ENCODE peak calls at places on chromosomes 13 and 19, in five cellular contexts. L is psoas muscle, Z is tibial nerve, W is PC-3, S is AG04450. G is an unnamed sample. For H3K27me3, the result is how much of the 10 kb centered on the place peaks cover.

GRCh38 chr19:907183-907853 is 5.7 kb downstream of the R3HDM4 start:
- DNase-seq in L (peak), Z (no peak), W (no peak), S (no peak), G (no peak)

GRCh38 chr13:111857336-111857735 is 209.6 kb upstream of the SOX1 start:
- DNase-seq in L (no peak), Z (no peak), W (no peak), S (no peak), G (no peak)

GRCh38 chr13:101979825-101980224 is 422.0 kb downstream of the FGF14 start:
- DNase-seq in L (no peak), Z (no peak), W (no peak), S (no peak), G (no peak)

GRCh38 chr13:75762967-75763366 is 126.8 kb downstream of the LMO7 start:
- DNase-seq in L (no peak), Z (no peak), W (no peak), S (no peak), G (no peak)

GRCh38 chr13:113044431-113045114 is 61.0 kb upstream of the F7 start:
- DNase-seq in L (no peak), Z (no peak), W (no peak), S (no peak), G (no peak)

GRCh38 chr19:33472696-33473624 is 48.6 kb downstream of the PEPD start:
- DNase-seq in L (no peak), Z (no peak), W (peak), S (peak), G (peak)

GRCh38 chr13:112438515-112438914 is 62.4 kb downstream of the SPACA7 start:
- DNase-seq in L (no peak), Z (no peak), W (no peak), S (no peak), G (no peak)

GRCh38 chr13:112053744-112054615 is 13.0 kb upstream of the SOX1 start:
- DNase-seq in L (no peak), Z (no peak), W (no peak), S (no peak), G (no peak)

GRCh38 chr13:110044521-110045200 is 258.3 kb upstream of the IRS2 start:
- DNase-seq in L (no peak), Z (no peak), W (no peak), S (no peak), G (no peak)

GRCh38 chr19:33282036-33282686 is 20.2 kb downstream of the CEBPA start:
- DNase-seq in L (no peak), Z (no peak), W (peak), S (no peak), G (no peak)

GRCh38 chr19:10966809-10967208 is 6.0 kb downstream of the SMARCA4 start:
- DNase-seq in L (no peak), Z (no peak), W (no peak), S (no peak), G (no peak)

GRCh38 chr19:37855098-37855497 is 51.3 kb downstream of the WDR87 start:
- DNase-seq in L (peak), Z (no peak), W (no peak), S (no peak), G (peak)

GRCh38 chr13:111359930-111360329 is 39.5 kb downstream of the TEX29 start:
- DNase-seq in L (no peak), Z (no peak), W (no peak), S (no peak), G (no peak)

GRCh38 chr19:7699422-7700127 is 2.4 kb downstream of the FCER2 start:
- DNase-seq in L (no peak), Z (no peak), W (peak), S (no peak), G (peak)

GRCh38 chr19:38849746-38850230 is at the start of gene HNRNPL:
- DNase-seq in L (peak), Z (no peak), W (no peak), S (no peak), G (no peak)

GRCh38 chr13:39025433-39025839 is 12.5 kb downstream of the PROSER1 start:
- DNase-seq in L (no peak), Z (no peak), W (peak), S (no peak), G (peak)

GRCh38 chr19:7738023-7738422 is 6.1 kb upstream of the CLEC4G start:
- DNase-seq in L (no peak), Z (no peak), W (no peak), S (no peak), G (no peak)

GRCh38 chr19:18675779-18676178 is 7.7 kb upstream of the CRTC1 start:
- DNase-seq in L (no peak), Z (no peak), W (peak), S (no peak), G (no peak)

DNA sequence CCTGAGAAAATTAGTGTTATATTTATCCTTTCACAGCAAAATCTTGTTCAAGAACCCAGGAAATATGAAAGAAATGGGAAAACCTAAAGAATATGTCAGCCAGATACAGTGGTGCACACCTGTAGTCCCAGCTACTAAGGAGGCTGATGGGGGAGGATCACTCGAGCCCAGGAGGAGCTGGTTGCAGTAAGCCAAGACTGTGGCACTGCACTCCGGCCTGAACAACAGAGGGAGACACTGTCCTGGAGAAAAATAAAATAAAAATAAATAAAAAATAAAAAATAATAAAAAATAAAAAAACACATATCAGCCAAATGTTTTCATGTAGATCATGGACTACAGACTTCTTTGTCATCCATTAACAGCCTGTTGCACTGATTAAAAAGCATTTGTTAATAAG is 244.8 kb upstream of the KLHL1 start:
- DNase-seq in L (no peak), Z (no peak), W (peak), S (no peak), G (no peak)
- H3K27me3 ChIP-seq in L (under half), Z (under half), W (under half), S (under half), G (under half)

GRCh38 chr19:42571136-42571535 is 23.6 kb downstream of the CEACAM8 start:
- DNase-seq in L (no peak), Z (no peak), W (no peak), S (no peak), G (no peak)
- H3K27me3 ChIP-seq in L (under half), Z (under half), W (under half), S (under half), G (under half)

DNA sequence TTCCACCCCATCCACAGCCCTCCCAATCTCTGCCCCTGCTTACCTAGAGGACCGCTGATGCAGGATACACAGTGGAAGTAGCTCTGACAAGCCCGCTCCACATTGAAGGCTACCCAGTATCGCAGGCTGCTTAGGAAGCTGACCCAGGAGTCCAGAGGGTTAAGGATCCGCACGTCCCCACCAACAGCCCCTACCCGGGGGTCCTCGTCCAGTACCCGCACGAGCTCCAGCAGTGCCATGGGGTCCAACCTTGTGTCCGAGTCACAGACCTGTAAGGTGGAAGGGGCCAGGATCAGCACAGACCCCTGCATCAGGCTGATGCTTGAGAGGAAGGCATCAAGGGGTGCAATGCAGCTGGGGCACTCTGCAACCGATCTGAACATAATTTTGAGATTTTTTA is 6.9 kb downstream of the HAS1 start:
- DNase-seq in L (no peak), Z (no peak), W (no peak), S (no peak), G (no peak)
- H3K27me3 ChIP-seq in L (under half), Z (under half), W (under half), S (under half), G (under half)

GRCh38 chr19:2305974-2306806 is 1.8 kb downstream of the LINGO3 start:
- DNase-seq in L (no peak), Z (no peak), W (no peak), S (no peak), G (no peak)
- H3K27me3 ChIP-seq in L (under half), Z (under half), W (under half), S (under half), G (under half)

GRCh38 chr19:4570423-4570822 is 10.9 kb upstream of the SEMA6B start:
- DNase-seq in L (no peak), Z (no peak), W (no peak), S (no peak), G (no peak)
- H3K27me3 ChIP-seq in L (under half), Z (under half), W (under half), S (under half), G (under half)

DNA sequence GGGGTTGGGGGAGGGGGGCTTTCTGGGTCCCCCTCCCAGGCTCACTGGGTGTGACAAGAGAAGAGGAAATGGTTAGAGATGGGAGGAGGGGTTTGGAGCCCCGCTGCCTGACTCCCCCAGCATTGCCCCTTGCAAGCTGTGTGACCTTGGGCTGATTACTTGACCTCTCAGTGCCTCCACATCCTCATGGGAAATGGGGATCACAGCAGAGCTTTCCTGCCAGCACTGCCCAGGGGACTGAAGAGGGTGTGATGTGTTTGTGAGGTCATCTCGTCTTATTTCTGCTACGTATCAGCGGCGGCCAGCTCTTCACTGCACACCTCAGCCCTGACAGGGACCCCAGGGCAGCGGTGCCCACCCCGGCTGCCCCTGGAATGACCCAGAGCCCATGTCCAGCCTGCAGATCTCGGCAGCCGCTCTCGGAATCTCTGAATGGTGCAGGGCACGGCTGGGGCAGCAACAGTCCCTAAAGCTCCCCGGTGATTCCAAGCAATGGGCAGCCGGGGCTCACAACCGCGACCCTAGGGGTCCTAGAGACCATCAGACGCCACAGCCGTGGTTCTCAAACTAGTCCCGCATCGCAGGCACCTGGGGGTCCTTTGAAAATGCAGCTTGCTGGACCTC is 8.4 kb downstream of the PNMA8B start:
- DNase-seq in L (no peak), Z (no peak), W (no peak), S (no peak), G (no peak)
- H3K27me3 ChIP-seq in L (under half), Z (under half), W (under half), S (under half), G (under half)

GRCh38 chr19:16328824-16329482 is 4.3 kb downstream of the KLF2 start:
- DNase-seq in L (no peak), Z (no peak), W (no peak), S (no peak), G (no peak)
- H3K27me3 ChIP-seq in L (under half), Z (under half), W (under half), S (under half), G (under half)

GRCh38 chr19:15644066-15644741 is 3.5 kb downstream of the CYP4F3 start:
- DNase-seq in L (no peak), Z (no peak), W (no peak), S (no peak), G (no peak)

GRCh38 chr19:15643387-15643786 is 2.7 kb downstream of the CYP4F3 start:
- DNase-seq in L (no peak), Z (no peak), W (no peak), S (no peak), G (no peak)

GRCh38 chr19:15641901-15642491 is 1.3 kb downstream of the CYP4F3 start:
- DNase-seq in L (no peak), Z (no peak), W (no peak), S (no peak), G (no peak)

GRCh38 chr19:15640904-15641597 is 354 bp downstream of the CYP4F3 start:
- DNase-seq in L (no peak), Z (no peak), W (no peak), S (no peak), G (peak)

DNA sequence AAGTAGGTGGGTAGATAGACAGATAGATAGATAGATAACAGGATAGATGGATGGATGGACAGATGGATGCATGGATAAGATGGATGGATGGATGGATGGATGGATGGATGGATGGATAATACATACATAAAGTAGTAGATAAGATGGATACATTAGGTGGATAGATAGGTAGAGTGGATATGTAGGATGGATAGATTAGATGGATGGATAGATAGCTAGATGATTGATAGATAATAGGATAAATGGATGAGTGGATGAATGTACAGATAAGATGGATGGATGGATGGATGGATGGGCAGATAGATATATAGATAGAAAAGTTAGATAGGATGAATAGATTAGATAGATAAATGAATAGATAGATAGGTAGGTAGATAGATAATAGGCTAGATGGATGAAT is 2.1 kb downstream of the CYP4F3 start:
- DNase-seq in L (no peak), Z (no peak), W (no peak), S (no peak), G (no peak)
- H3K27me3 ChIP-seq in L (under half), Z (under half), W (under half), S (under half), G (under half)

DNA sequence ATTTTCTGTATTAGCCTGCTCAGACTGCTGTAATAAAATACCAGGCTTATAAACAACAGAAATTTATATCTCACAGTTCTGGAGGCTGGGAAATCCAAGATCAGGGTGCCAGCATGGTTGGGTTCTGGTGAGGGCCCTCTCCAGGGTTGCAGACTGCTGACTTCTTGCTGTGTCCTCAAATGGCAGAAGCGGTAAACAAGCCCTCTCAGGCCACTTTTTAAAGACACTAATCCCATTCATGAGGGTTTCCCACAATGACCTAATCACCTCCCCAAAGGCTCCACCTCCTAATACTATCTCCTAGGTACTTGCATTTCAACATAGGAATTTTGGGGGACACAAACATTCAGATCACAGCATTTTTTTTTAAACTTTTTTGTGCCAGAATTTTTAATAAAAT is 159.3 kb downstream of the PDS5B start:
- DNase-seq in L (no peak), Z (no peak), W (no peak), S (no peak), G (no peak)
- H3K27me3 ChIP-seq in L (under half), Z (under half), W (under half), S (under half), G (under half)

GRCh38 chr19:50908311-50908710 is 2.9 kb downstream of the KLK4 start:
- DNase-seq in L (no peak), Z (no peak), W (no peak), S (no peak), G (no peak)
- H3K27me3 ChIP-seq in L (under half), Z (under half), W (half or more), S (under half), G (under half)